ENCODE peak calls at places on chromosomes 2 and 18, in four cellular contexts. X is fibroblast of lung; Q is activated CD4-positive, CD25-positive, alpha-beta regulatory T cell; Z is PC-9. G is an unnamed sample.

GRCh38 chr2:54582987-54583386 is 126.9 kb downstream of the SPTBN1 start:
- DNase-seq in Q (no peak), X (no peak), Z (no peak), G (no peak)

GRCh38 chr2:10003206-10004125 is 39.9 kb upstream of the KLF11 start:
- DNase-seq in X (no peak), Z (no peak), Q (no peak), G (no peak)

GRCh38 chr18:38458673-38459072 is 893.1 kb upstream of the CELF4 start:
- DNase-seq in X (no peak), Z (no peak), Q (no peak), G (no peak)

GRCh38 chr18:3248062-3248669 is 565 bp downstream of the MYL12A start:
- DNase-seq in Z (no peak), Q (no peak), X (peak), G (peak)

GRCh38 chr2:216108310-216108966 is 710 bp upstream of the XRCC5 start:
- DNase-seq in X (no peak), Z (no peak), Q (no peak), G (no peak)

GRCh38 chr2:32484907-32485306 is 128.1 kb downstream of the BIRC6 start:
- DNase-seq in Q (no peak), Z (no peak), X (peak), G (peak)

GRCh38 chr2:2646312-2647051 is 315.4 kb upstream of the MYT1L start:
- DNase-seq in X (no peak), Q (no peak), Z (no peak), G (no peak)

GRCh38 chr2:191789791-191790190 is 57.1 kb downstream of the CAVIN2 start:
- DNase-seq in Q (no peak), Z (no peak), X (peak), G (peak)

GRCh38 chr2:166786707-166787106 is 101.6 kb upstream of the XIRP2 start:
- DNase-seq in Q (no peak), X (no peak), Z (no peak), G (no peak)

GRCh38 chr2:222753251-222753824 is 81.9 kb downstream of the MOGAT1 start:
- DNase-seq in Z (no peak), X (peak), Q (no peak), G (peak)

GRCh38 chr2:62180960-62181359 is 15.0 kb upstream of the B3GNT2 start:
- DNase-seq in Z (no peak), X (no peak), Q (no peak), G (no peak)

G was measured in mesenchymal stem cell.